ENCODE peak calls at places on chromosome 9, in four cellular contexts. J is GM12878, C is K562, O is SK-N-SH. H is an unnamed sample.

GRCh38 chr9:124747065-124747464 is 24.0 kb downstream of the NR6A1 start:
- DNase-seq in J (no peak), C (no peak), O (no peak), H (no peak)

GRCh38 chr9:99835581-99835980 is 13.9 kb downstream of the NR4A3 start:
- DNase-seq in J (no peak), C (no peak), O (no peak), H (no peak)

GRCh38 chr9:69580582-69580945 is 91.6 kb downstream of the APBA1 start:
- DNase-seq in J (no peak), C (no peak), O (no peak), H (no peak)

GRCh38 chr9:87793292-87793691 is 67.4 kb downstream of the CTSL start:
- DNase-seq in J (no peak), C (peak; percentile 26), O (no peak), H (no peak)

GRCh38 chr9:24118170-24118569 is 292.1 kb upstream of the ELAVL2 start:
- DNase-seq in J (no peak), C (no peak), O (no peak), H (no peak)

GRCh38 chr9:14838701-14839100 is 71.5 kb downstream of the FREM1 start:
- DNase-seq in J (no peak), C (no peak), O (no peak), H (no peak)

GRCh38 chr9:3138236-3139229 is 294.6 kb upstream of the PUM3 start:
- DNase-seq in J (no peak), C (no peak), O (no peak), H (no peak)

GRCh38 chr9:99820330-99821186 is 1.1 kb upstream of the NR4A3 start:
- DNase-seq in J (no peak), C (no peak), O (no peak), H (no peak)

GRCh38 chr9:99485461-99485860 is 263.4 kb downstream of the SEC61B start:
- DNase-seq in J (no peak), C (no peak), O (no peak), H (no peak)

GRCh38 chr9:89781838-89782237 is 177.0 kb downstream of the GADD45G start:
- DNase-seq in J (peak; percentile 72), C (no peak), O (no peak), H (no peak)

GRCh38 chr9:31612336-31613030 is 772.0 kb upstream of the ACO1 start:
- DNase-seq in J (no peak), C (no peak), O (no peak), H (no peak)

GRCh38 chr9:10612649-10613398 is at the start of gene PTPRD:
- DNase-seq in J (no peak), C (peak; percentile 4), O (peak; percentile 78), H (peak; percentile 79)

GRCh38 chr9:22079873-22080341 is 70.8 kb upstream of the CDKN2B start:
- DNase-seq in J (peak; percentile 40), C (no peak), O (no peak), H (no peak)

GRCh38 chr9:107971241-107971640 is 481.7 kb upstream of the KLF4 start:
- DNase-seq in J (no peak), C (no peak), O (no peak), H (no peak)

GRCh38 chr9:16266648-16267276 is 603.7 kb downstream of the BNC2 start:
- DNase-seq in J (no peak), C (peak; percentile 12), O (no peak), H (peak; percentile 77)

GRCh38 chr9:122346478-122347347 is 24.1 kb upstream of the PTGS1 start:
- DNase-seq in J (no peak), C (no peak), O (peak; percentile 84), H (peak; percentile 55)

GRCh38 chr9:90044710-90045151 is 439.9 kb downstream of the GADD45G start:
- DNase-seq in J (no peak), C (no peak), O (no peak), H (no peak)

GRCh38 chr9:26675055-26675454 is 217.5 kb downstream of the CAAP1 start:
- DNase-seq in J (no peak), C (no peak), O (no peak), H (no peak)

GRCh38 chr9:78777747-78778146 is 480.8 kb downstream of the PSAT1 start:
- DNase-seq in J (no peak), C (no peak), O (no peak), H (peak; percentile 41)

GRCh38 chr9:35048521-35048920 is 23.9 kb downstream of the VCP start:
- DNase-seq in J (no peak), C (no peak), O (no peak), H (no peak)

GRCh38 chr9:18189876-18190670 is 283.9 kb upstream of the ADAMTSL1 start:
- DNase-seq in J (no peak), C (no peak), O (no peak), H (no peak)

GRCh38 chr9:128151343-128152132 is 2.3 kb downstream of the LCN2 start:
- DNase-seq in J (no peak), C (peak; percentile 17), O (no peak), H (no peak)

GRCh38 chr9:99300103-99300439 is 78.0 kb downstream of the SEC61B start:
- DNase-seq in J (no peak), C (no peak), O (no peak), H (no peak)

GRCh38 chr9:69097053-69097452 is 61.5 kb downstream of the FXN start:
- DNase-seq in J (no peak), C (no peak), O (no peak), H (no peak)

GRCh38 chr9:131618071-131618479 is 72.8 kb downstream of the PRRT1B start:
- DNase-seq in J (no peak), C (no peak), O (peak; percentile 77), H (no peak)

GRCh38 chr9:77020438-77021264 is 1.2 kb downstream of the FOXB2 start:
- DNase-seq in J (no peak), C (no peak), O (peak; percentile 57), H (no peak)

GRCh38 chr9:77022783-77023440 is 3.5 kb downstream of the FOXB2 start:
- DNase-seq in J (no peak), C (no peak), O (peak; percentile 36), H (peak; percentile 73)

GRCh38 chr9:77023726-77024125 is 4.3 kb downstream of the FOXB2 start:
- DNase-seq in J (no peak), C (no peak), O (no peak), H (no peak)

GRCh38 chr9:77021289-77021927 is 2.0 kb downstream of the FOXB2 start:
- DNase-seq in J (no peak), C (no peak), O (peak; percentile 23), H (no peak)

DNA sequence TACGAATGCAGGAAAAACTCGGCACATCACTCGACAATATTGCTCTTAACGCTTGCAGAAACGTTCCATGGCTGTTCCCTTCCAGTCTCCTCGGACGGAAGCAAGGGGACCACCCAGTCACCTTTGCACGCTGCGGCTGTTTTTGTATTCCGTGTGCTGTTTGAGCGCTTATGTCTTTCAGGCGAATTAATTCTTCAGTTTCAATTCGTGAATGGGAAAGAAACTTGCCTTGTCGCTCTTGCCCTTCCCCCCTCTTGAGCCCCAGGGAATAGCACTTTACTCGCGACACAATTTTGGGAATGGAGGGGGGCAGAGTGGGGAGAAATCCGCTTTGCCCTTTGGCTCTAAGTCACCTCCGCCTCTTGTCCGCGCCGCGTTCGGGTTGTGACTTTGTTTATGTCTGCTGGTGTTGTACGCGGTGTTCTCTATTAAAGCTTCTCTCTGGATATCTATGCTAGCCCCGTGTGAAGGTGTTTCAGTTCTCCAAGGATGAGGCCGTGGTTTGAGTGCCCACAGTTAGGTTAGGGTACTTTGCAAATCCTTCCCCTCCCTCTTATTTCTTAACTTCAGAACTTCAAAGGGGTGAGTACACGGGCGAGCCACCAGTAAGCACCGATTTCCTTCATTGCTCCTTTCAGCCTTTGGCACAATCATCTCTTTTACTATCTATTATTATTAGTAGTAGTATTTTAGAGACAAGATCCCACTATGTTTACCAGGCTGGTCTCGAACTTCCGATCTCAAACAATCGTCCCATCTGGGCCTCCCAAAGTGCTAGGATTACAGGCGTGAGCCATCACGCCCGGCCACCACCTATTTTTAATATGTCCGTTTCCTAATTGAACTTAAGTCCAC is 2.7 kb downstream of the FOXB2 start:
- DNase-seq in J (no peak), C (no peak), O (peak; percentile 28), H (no peak)
- TF ChIP-seq USF1 in J (no peak), C (no peak), O (no peak), H (no peak)

GRCh38 chr9:127132375-127132774 is 9.9 kb upstream of the ANGPTL2 start:
- DNase-seq in J (no peak), C (no peak), O (no peak), H (no peak)
- TF ChIP-seq USF1 in J (no peak), C (no peak), O (no peak), H (no peak)

DNA sequence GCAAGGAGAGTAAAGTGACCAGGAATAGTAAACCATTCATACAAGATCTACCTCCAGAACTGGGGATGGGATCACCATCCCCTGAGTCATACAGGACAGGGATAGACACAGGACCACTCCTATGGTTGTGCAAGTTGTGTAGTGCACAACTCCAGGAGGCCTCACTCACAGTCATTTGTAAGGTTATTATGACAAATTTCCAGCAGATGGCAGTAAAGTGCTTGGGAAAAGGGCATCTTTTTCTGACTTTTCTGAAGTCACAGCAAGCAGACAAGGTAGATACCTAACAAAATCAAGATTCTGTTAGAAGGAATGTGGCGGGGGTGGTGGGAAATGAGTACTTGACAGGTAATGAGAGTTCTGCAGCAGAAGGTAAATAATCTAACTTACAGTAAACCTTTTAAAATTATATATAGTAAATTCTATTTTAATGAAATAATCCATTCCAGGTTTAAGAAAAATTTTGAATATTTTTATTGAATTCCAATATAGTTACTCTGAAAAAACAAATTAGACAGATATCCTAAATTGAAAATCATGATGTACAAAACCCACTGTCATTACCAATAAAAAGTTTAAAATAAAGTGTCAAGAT is 16.7 kb upstream of the KIF27 start:
- DNase-seq in J (no peak), C (peak; percentile 51), O (peak; percentile 54), H (no peak)
- TF ChIP-seq USF1 in J (no peak), C (no peak), O (no peak), H (no peak)

GRCh38 chr9:133967024-133967741 is 24.9 kb downstream of the VAV2 start:
- DNase-seq in J (no peak), C (no peak), O (no peak), H (no peak)
- TF ChIP-seq USF1 in J (no peak), C (no peak), O (no peak), H (no peak)

GRCh38 chr9:136122425-136123383 is 4.0 kb upstream of the TMEM250 start:
- DNase-seq in J (no peak), C (peak; percentile 76), O (peak; percentile 93), H (peak; percentile 84)

GRCh38 chr9:136119259-136120118 is 814 bp upstream of the TMEM250 start:
- DNase-seq in J (no peak), C (peak; percentile 74), O (peak; percentile 77), H (peak; percentile 55)

GRCh38 chr9:136120119-136120393 is 1.4 kb upstream of the TMEM250 start:
- DNase-seq in J (no peak), C (no peak), O (no peak), H (no peak)

GRCh38 chr9:136120438-136120844 is 1.8 kb upstream of the TMEM250 start:
- DNase-seq in J (no peak), C (no peak), O (no peak), H (no peak)

GRCh38 chr9:136121801-136122200 is 3.1 kb upstream of the TMEM250 start:
- DNase-seq in J (no peak), C (no peak), O (no peak), H (no peak)
- TF ChIP-seq USF1 in J (no peak), C (no peak), O (no peak), H (no peak)

GRCh38 chr9:73370053-73370452 is 218.4 kb downstream of the ANXA1 start:
- DNase-seq in J (no peak), C (peak; percentile 61), O (no peak), H (no peak)

DNA sequence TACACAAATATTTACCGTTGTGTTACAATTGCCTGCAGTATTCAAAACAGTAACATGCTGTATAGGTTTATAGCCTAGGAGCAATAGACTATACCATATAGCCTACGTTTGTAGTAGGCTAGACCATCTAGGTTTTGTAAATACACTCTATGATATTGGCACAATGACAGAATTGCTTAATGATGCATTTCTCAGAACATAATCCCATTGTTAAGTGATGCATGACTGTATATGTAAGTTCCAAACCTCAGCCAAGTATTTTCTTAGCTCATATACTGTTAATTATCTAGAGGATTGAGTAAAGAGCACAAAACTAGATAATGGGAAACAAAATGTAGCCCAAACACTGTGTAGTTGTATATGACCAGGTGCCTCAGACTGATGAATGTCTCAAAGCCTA is 220.1 kb downstream of the ANXA1 start:
- DNase-seq in J (no peak), C (no peak), O (no peak), H (no peak)
- TF ChIP-seq USF1 in J (no peak), C (no peak), O (no peak), H (no peak)

H was measured in WTC11.